ENCODE peak calls at places on chromosomes 2 and 18, in five cellular contexts. Z, U, A, K and S are unnamed samples.

GRCh38 chr2:128187032-128187654 is 96.1 kb downstream of the UGGT1 start:
- DNase-seq in Z (peak), U (no peak), K (no peak), A (no peak), S (no peak)

GRCh38 chr2:18362696-18363095 is 197.8 kb downstream of the RDH14 start:
- DNase-seq in K (no peak), Z (peak), U (no peak), A (no peak), S (no peak)

GRCh38 chr18:40371673-40372072 is 1583.4 kb upstream of the PIK3C3 start:
- DNase-seq in K (no peak), A (no peak), U (no peak), Z (peak), S (no peak)

GRCh38 chr18:2108581-2108980 is 462.7 kb downstream of the METTL4 start:
- DNase-seq in A (no peak), U (no peak), K (no peak), Z (peak), S (no peak)

GRCh38 chr2:10753876-10754275 is 32.4 kb downstream of the ATP6V1C2 start:
- DNase-seq in U (no peak), Z (no peak), A (no peak), K (no peak), S (no peak)

GRCh38 chr2:171893196-171893823 is 734 bp downstream of the SLC25A12 start:
- DNase-seq in U (no peak), K (no peak), A (no peak), Z (peak), S (peak)

GRCh38 chr2:100126172-100126571 is 16.2 kb downstream of the AFF3 start:
- DNase-seq in A (no peak), Z (no peak), K (no peak), U (no peak), S (no peak)

GRCh38 chr2:135130751-135131150 is 78.7 kb downstream of the RAB3GAP1 start:
- DNase-seq in K (no peak), U (no peak), A (no peak), Z (peak), S (no peak)

GRCh38 chr18:74064510-74064909 is 83.1 kb downstream of the FBXO15 start:
- DNase-seq in K (no peak), U (no peak), Z (no peak), A (no peak), S (no peak)

GRCh38 chr2:239596792-239597191 is 196.0 kb upstream of the HDAC4 start:
- DNase-seq in A (no peak), U (no peak), K (no peak), Z (no peak), S (no peak)

GRCh38 chr2:121282800-121283382 is 2.1 kb downstream of the TFCP2L1 start:
- DNase-seq in Z (no peak), A (no peak), K (no peak), U (no peak), S (no peak)

GRCh38 chr2:37459095-37459981 is 114.9 kb downstream of the QPCT start:
- DNase-seq in Z (peak), A (no peak), U (no peak), K (no peak), S (no peak)

GRCh38 chr2:96668771-96669170 is 26.2 kb downstream of the FER1L5 start:
- DNase-seq in K (no peak), Z (no peak), A (no peak), U (no peak), S (no peak)

GRCh38 chr2:19488009-19488691 is 129.7 kb upstream of the OSR1 start:
- DNase-seq in A (no peak), Z (peak), U (peak), K (no peak), S (no peak)

GRCh38 chr2:109630441-109631425 is 16.6 kb downstream of the SOWAHC start:
- DNase-seq in A (no peak), K (no peak), U (no peak), Z (no peak), S (no peak)

GRCh38 chr2:168025487-168026203 is 221.8 kb downstream of the STK39 start:
- DNase-seq in A (no peak), K (no peak), U (peak), Z (no peak), S (peak)

GRCh38 chr18:56575819-56576663 is 62.4 kb downstream of the TXNL1 start:
- DNase-seq in U (peak), A (no peak), Z (peak), K (no peak), S (peak)

GRCh38 chr18:5574843-5575242 is 31.0 kb upstream of the EPB41L3 start:
- DNase-seq in A (no peak), U (no peak), K (no peak), Z (no peak), S (no peak)

GRCh38 chr2:65134158-65134557 is 4.3 kb upstream of the RAB1A start:
- DNase-seq in Z (no peak), U (no peak), A (no peak), K (no peak), S (no peak)

GRCh38 chr2:100736121-100736915 is 83.6 kb upstream of the NPAS2 start:
- DNase-seq in U (no peak), K (no peak), A (no peak), Z (no peak), S (no peak)